ENCODE peak calls at places on chromosome 11, in eight cellular contexts. One of them, this sample, is unnamed.

GRCh38 chr11:73172992-73173656 is 31.0 kb upstream of the FCHSD2 start:
- DNase-seq in activated naive CD4-positive, alpha-beta T cell treated with Interleukin-2 at 50 U/mL for 16 hours: no peak
- DNase-seq in stimulated activated CD8-positive, alpha-beta memory T cell treated with anti-CD3 and anti-CD28 coated beads, Interleukin-12 subunit alpha, Interleukin-12 subunit beta, amount 100 ng/mL, for 4 hours: no peak
- DNase-seq in WTC11: no peak
- DNase-seq in iPS DF 19.7: no peak
- DNase-seq in sigmoid colon: peak
- DNase-seq in hepatic stellate cell: no peak
- DNase-seq in RWPE1: no peak
- DNase-seq in this sample: no peak

GRCh38 chr11:37695283-37695682 is 1097.2 kb upstream of the RAG2 start:
- DNase-seq in activated naive CD4-positive, alpha-beta T cell treated with Interleukin-2 at 50 U/mL for 16 hours: no peak
- DNase-seq in stimulated activated CD8-positive, alpha-beta memory T cell treated with anti-CD3 and anti-CD28 coated beads, Interleukin-12 subunit alpha, Interleukin-12 subunit beta, amount 100 ng/mL, for 4 hours: no peak
- DNase-seq in WTC11: no peak
- DNase-seq in iPS DF 19.7: no peak
- DNase-seq in sigmoid colon: no peak
- DNase-seq in hepatic stellate cell: no peak
- DNase-seq in RWPE1: no peak
- DNase-seq in this sample: no peak

GRCh38 chr11:74777877-74778276 is 29.2 kb downstream of the RNF169 start:
- DNase-seq in activated naive CD4-positive, alpha-beta T cell treated with Interleukin-2 at 50 U/mL for 16 hours: no peak
- DNase-seq in stimulated activated CD8-positive, alpha-beta memory T cell treated with anti-CD3 and anti-CD28 coated beads, Interleukin-12 subunit alpha, Interleukin-12 subunit beta, amount 100 ng/mL, for 4 hours: no peak
- DNase-seq in WTC11: no peak
- DNase-seq in iPS DF 19.7: no peak
- DNase-seq in sigmoid colon: no peak
- DNase-seq in hepatic stellate cell: no peak
- DNase-seq in RWPE1: no peak
- DNase-seq in this sample: no peak

GRCh38 chr11:101949846-101950245 is 33.5 kb upstream of the ANGPTL5 start:
- DNase-seq in activated naive CD4-positive, alpha-beta T cell treated with Interleukin-2 at 50 U/mL for 16 hours: no peak
- DNase-seq in stimulated activated CD8-positive, alpha-beta memory T cell treated with anti-CD3 and anti-CD28 coated beads, Interleukin-12 subunit alpha, Interleukin-12 subunit beta, amount 100 ng/mL, for 4 hours: no peak
- DNase-seq in WTC11: no peak
- DNase-seq in iPS DF 19.7: no peak
- DNase-seq in sigmoid colon: no peak
- DNase-seq in hepatic stellate cell: no peak
- DNase-seq in RWPE1: no peak
- DNase-seq in this sample: no peak

GRCh38 chr11:20367313-20367948 is 3.9 kb downstream of the HTATIP2 start:
- DNase-seq in activated naive CD4-positive, alpha-beta T cell treated with Interleukin-2 at 50 U/mL for 16 hours: peak
- DNase-seq in stimulated activated CD8-positive, alpha-beta memory T cell treated with anti-CD3 and anti-CD28 coated beads, Interleukin-12 subunit alpha, Interleukin-12 subunit beta, amount 100 ng/mL, for 4 hours: peak
- DNase-seq in WTC11: no peak
- DNase-seq in iPS DF 19.7: no peak
- DNase-seq in sigmoid colon: peak
- DNase-seq in hepatic stellate cell: peak
- DNase-seq in RWPE1: peak
- DNase-seq in this sample: peak

GRCh38 chr11:11521306-11522002 is 100.4 kb downstream of the GALNT18 start:
- DNase-seq in activated naive CD4-positive, alpha-beta T cell treated with Interleukin-2 at 50 U/mL for 16 hours: no peak
- DNase-seq in stimulated activated CD8-positive, alpha-beta memory T cell treated with anti-CD3 and anti-CD28 coated beads, Interleukin-12 subunit alpha, Interleukin-12 subunit beta, amount 100 ng/mL, for 4 hours: no peak
- DNase-seq in WTC11: no peak
- DNase-seq in iPS DF 19.7: no peak
- DNase-seq in sigmoid colon: no peak
- DNase-seq in hepatic stellate cell: no peak
- DNase-seq in RWPE1: no peak
- DNase-seq in this sample: no peak

GRCh38 chr11:35237860-35238715 is 99.1 kb downstream of the CD44 start:
- DNase-seq in activated naive CD4-positive, alpha-beta T cell treated with Interleukin-2 at 50 U/mL for 16 hours: peak
- DNase-seq in stimulated activated CD8-positive, alpha-beta memory T cell treated with anti-CD3 and anti-CD28 coated beads, Interleukin-12 subunit alpha, Interleukin-12 subunit beta, amount 100 ng/mL, for 4 hours: no peak
- DNase-seq in WTC11: peak
- DNase-seq in iPS DF 19.7: peak
- DNase-seq in sigmoid colon: no peak
- DNase-seq in hepatic stellate cell: no peak
- DNase-seq in RWPE1: peak
- DNase-seq in this sample: no peak

GRCh38 chr11:114318361-114318760 is 22.2 kb downstream of the NNMT start:
- DNase-seq in activated naive CD4-positive, alpha-beta T cell treated with Interleukin-2 at 50 U/mL for 16 hours: no peak
- DNase-seq in stimulated activated CD8-positive, alpha-beta memory T cell treated with anti-CD3 and anti-CD28 coated beads, Interleukin-12 subunit alpha, Interleukin-12 subunit beta, amount 100 ng/mL, for 4 hours: no peak
- DNase-seq in WTC11: no peak
- DNase-seq in iPS DF 19.7: no peak
- DNase-seq in sigmoid colon: no peak
- DNase-seq in hepatic stellate cell: no peak
- DNase-seq in RWPE1: no peak
- DNase-seq in this sample: no peak

GRCh38 chr11:74417379-74417804 is 19.2 kb upstream of the PGM2L1 start:
- DNase-seq in activated naive CD4-positive, alpha-beta T cell treated with Interleukin-2 at 50 U/mL for 16 hours: no peak
- DNase-seq in stimulated activated CD8-positive, alpha-beta memory T cell treated with anti-CD3 and anti-CD28 coated beads, Interleukin-12 subunit alpha, Interleukin-12 subunit beta, amount 100 ng/mL, for 4 hours: no peak
- DNase-seq in WTC11: no peak
- DNase-seq in iPS DF 19.7: no peak
- DNase-seq in sigmoid colon: no peak
- DNase-seq in hepatic stellate cell: no peak
- DNase-seq in RWPE1: peak
- DNase-seq in this sample: no peak

GRCh38 chr11:64809781-64810241 is 540 bp downstream of the MEN1 start:
- DNase-seq in activated naive CD4-positive, alpha-beta T cell treated with Interleukin-2 at 50 U/mL for 16 hours: peak
- DNase-seq in stimulated activated CD8-positive, alpha-beta memory T cell treated with anti-CD3 and anti-CD28 coated beads, Interleukin-12 subunit alpha, Interleukin-12 subunit beta, amount 100 ng/mL, for 4 hours: no peak
- DNase-seq in WTC11: peak
- DNase-seq in iPS DF 19.7: no peak
- DNase-seq in sigmoid colon: no peak
- DNase-seq in hepatic stellate cell: peak
- DNase-seq in RWPE1: peak
- DNase-seq in this sample: peak

GRCh38 chr11:117759305-117759704 is 37.7 kb downstream of the DSCAML1 start:
- DNase-seq in activated naive CD4-positive, alpha-beta T cell treated with Interleukin-2 at 50 U/mL for 16 hours: no peak
- DNase-seq in stimulated activated CD8-positive, alpha-beta memory T cell treated with anti-CD3 and anti-CD28 coated beads, Interleukin-12 subunit alpha, Interleukin-12 subunit beta, amount 100 ng/mL, for 4 hours: no peak
- DNase-seq in WTC11: peak
- DNase-seq in iPS DF 19.7: no peak
- DNase-seq in sigmoid colon: no peak
- DNase-seq in hepatic stellate cell: no peak
- DNase-seq in RWPE1: no peak
- DNase-seq in this sample: no peak

GRCh38 chr11:31995525-31996123 is 95.2 kb upstream of the RCN1 start:
- DNase-seq in activated naive CD4-positive, alpha-beta T cell treated with Interleukin-2 at 50 U/mL for 16 hours: peak
- DNase-seq in stimulated activated CD8-positive, alpha-beta memory T cell treated with anti-CD3 and anti-CD28 coated beads, Interleukin-12 subunit alpha, Interleukin-12 subunit beta, amount 100 ng/mL, for 4 hours: no peak
- DNase-seq in WTC11: no peak
- DNase-seq in iPS DF 19.7: no peak
- DNase-seq in sigmoid colon: no peak
- DNase-seq in hepatic stellate cell: no peak
- DNase-seq in RWPE1: no peak
- DNase-seq in this sample: no peak

GRCh38 chr11:4068962-4069361 is 25.6 kb upstream of the RRM1 start:
- DNase-seq in activated naive CD4-positive, alpha-beta T cell treated with Interleukin-2 at 50 U/mL for 16 hours: no peak
- DNase-seq in stimulated activated CD8-positive, alpha-beta memory T cell treated with anti-CD3 and anti-CD28 coated beads, Interleukin-12 subunit alpha, Interleukin-12 subunit beta, amount 100 ng/mL, for 4 hours: no peak
- DNase-seq in WTC11: no peak
- DNase-seq in iPS DF 19.7: no peak
- DNase-seq in sigmoid colon: no peak
- DNase-seq in hepatic stellate cell: no peak
- DNase-seq in RWPE1: no peak
- DNase-seq in this sample: no peak

GRCh38 chr11:123062892-123063395 is 1.0 kb upstream of the HSPA8 start:
- DNase-seq in activated naive CD4-positive, alpha-beta T cell treated with Interleukin-2 at 50 U/mL for 16 hours: no peak
- DNase-seq in stimulated activated CD8-positive, alpha-beta memory T cell treated with anti-CD3 and anti-CD28 coated beads, Interleukin-12 subunit alpha, Interleukin-12 subunit beta, amount 100 ng/mL, for 4 hours: no peak
- DNase-seq in WTC11: no peak
- DNase-seq in iPS DF 19.7: no peak
- DNase-seq in sigmoid colon: no peak
- DNase-seq in hepatic stellate cell: peak
- DNase-seq in RWPE1: no peak
- DNase-seq in this sample: peak

GRCh38 chr11:67052891-67053290 is 3.8 kb upstream of the RHOD start:
- DNase-seq in activated naive CD4-positive, alpha-beta T cell treated with Interleukin-2 at 50 U/mL for 16 hours: no peak
- DNase-seq in stimulated activated CD8-positive, alpha-beta memory T cell treated with anti-CD3 and anti-CD28 coated beads, Interleukin-12 subunit alpha, Interleukin-12 subunit beta, amount 100 ng/mL, for 4 hours: no peak
- DNase-seq in WTC11: no peak
- DNase-seq in iPS DF 19.7: no peak
- DNase-seq in sigmoid colon: no peak
- DNase-seq in hepatic stellate cell: no peak
- DNase-seq in RWPE1: no peak
- DNase-seq in this sample: no peak

GRCh38 chr11:63682045-63682915 is 980 bp downstream of the RTN3 start:
- DNase-seq in activated naive CD4-positive, alpha-beta T cell treated with Interleukin-2 at 50 U/mL for 16 hours: peak
- DNase-seq in stimulated activated CD8-positive, alpha-beta memory T cell treated with anti-CD3 and anti-CD28 coated beads, Interleukin-12 subunit alpha, Interleukin-12 subunit beta, amount 100 ng/mL, for 4 hours: no peak
- DNase-seq in WTC11: no peak
- DNase-seq in iPS DF 19.7: peak
- DNase-seq in sigmoid colon: peak
- DNase-seq in hepatic stellate cell: peak
- DNase-seq in RWPE1: peak
- DNase-seq in this sample: peak

GRCh38 chr11:1390603-1391164 is 950 bp downstream of the BRSK2 start:
- DNase-seq in activated naive CD4-positive, alpha-beta T cell treated with Interleukin-2 at 50 U/mL for 16 hours: no peak
- DNase-seq in stimulated activated CD8-positive, alpha-beta memory T cell treated with anti-CD3 and anti-CD28 coated beads, Interleukin-12 subunit alpha, Interleukin-12 subunit beta, amount 100 ng/mL, for 4 hours: no peak
- DNase-seq in WTC11: peak
- DNase-seq in iPS DF 19.7: no peak
- DNase-seq in sigmoid colon: no peak
- DNase-seq in hepatic stellate cell: no peak
- DNase-seq in RWPE1: no peak
- DNase-seq in this sample: no peak

GRCh38 chr11:61871158-61871597 is 20.2 kb downstream of the FADS3 start:
- DNase-seq in activated naive CD4-positive, alpha-beta T cell treated with Interleukin-2 at 50 U/mL for 16 hours: peak
- DNase-seq in stimulated activated CD8-positive, alpha-beta memory T cell treated with anti-CD3 and anti-CD28 coated beads, Interleukin-12 subunit alpha, Interleukin-12 subunit beta, amount 100 ng/mL, for 4 hours: peak
- DNase-seq in WTC11: peak
- DNase-seq in iPS DF 19.7: peak
- DNase-seq in sigmoid colon: peak
- DNase-seq in hepatic stellate cell: peak
- DNase-seq in RWPE1: peak
- DNase-seq in this sample: peak

GRCh38 chr11:100683107-100683506 is 4.0 kb upstream of the ARHGAP42 start:
- DNase-seq in activated naive CD4-positive, alpha-beta T cell treated with Interleukin-2 at 50 U/mL for 16 hours: no peak
- DNase-seq in stimulated activated CD8-positive, alpha-beta memory T cell treated with anti-CD3 and anti-CD28 coated beads, Interleukin-12 subunit alpha, Interleukin-12 subunit beta, amount 100 ng/mL, for 4 hours: no peak
- DNase-seq in WTC11: no peak
- DNase-seq in iPS DF 19.7: no peak
- DNase-seq in sigmoid colon: no peak
- DNase-seq in hepatic stellate cell: no peak
- DNase-seq in RWPE1: no peak
- DNase-seq in this sample: no peak

GRCh38 chr11:130882138-130882551 is 34.1 kb downstream of the SNX19 start:
- DNase-seq in activated naive CD4-positive, alpha-beta T cell treated with Interleukin-2 at 50 U/mL for 16 hours: no peak
- DNase-seq in stimulated activated CD8-positive, alpha-beta memory T cell treated with anti-CD3 and anti-CD28 coated beads, Interleukin-12 subunit alpha, Interleukin-12 subunit beta, amount 100 ng/mL, for 4 hours: no peak
- DNase-seq in WTC11: no peak
- DNase-seq in iPS DF 19.7: no peak
- DNase-seq in sigmoid colon: no peak
- DNase-seq in hepatic stellate cell: no peak
- DNase-seq in RWPE1: no peak
- DNase-seq in this sample: no peak

GRCh38 chr11:3225826-3226750 is 6.1 kb downstream of the MRGPRE start:
- DNase-seq in activated naive CD4-positive, alpha-beta T cell treated with Interleukin-2 at 50 U/mL for 16 hours: no peak
- DNase-seq in stimulated activated CD8-positive, alpha-beta memory T cell treated with anti-CD3 and anti-CD28 coated beads, Interleukin-12 subunit alpha, Interleukin-12 subunit beta, amount 100 ng/mL, for 4 hours: no peak
- DNase-seq in WTC11: no peak
- DNase-seq in iPS DF 19.7: no peak
- DNase-seq in sigmoid colon: no peak
- DNase-seq in hepatic stellate cell: no peak
- DNase-seq in RWPE1: no peak
- DNase-seq in this sample: peak

GRCh38 chr11:62569611-62570010 is 4.1 kb downstream of the EEF1G start:
- DNase-seq in activated naive CD4-positive, alpha-beta T cell treated with Interleukin-2 at 50 U/mL for 16 hours: no peak
- DNase-seq in stimulated activated CD8-positive, alpha-beta memory T cell treated with anti-CD3 and anti-CD28 coated beads, Interleukin-12 subunit alpha, Interleukin-12 subunit beta, amount 100 ng/mL, for 4 hours: no peak
- DNase-seq in WTC11: no peak
- DNase-seq in iPS DF 19.7: no peak
- DNase-seq in sigmoid colon: no peak
- DNase-seq in hepatic stellate cell: no peak
- DNase-seq in RWPE1: no peak
- DNase-seq in this sample: no peak

GRCh38 chr11:22466809-22467208 is 128.6 kb downstream of the SLC17A6 start:
- DNase-seq in activated naive CD4-positive, alpha-beta T cell treated with Interleukin-2 at 50 U/mL for 16 hours: no peak
- DNase-seq in stimulated activated CD8-positive, alpha-beta memory T cell treated with anti-CD3 and anti-CD28 coated beads, Interleukin-12 subunit alpha, Interleukin-12 subunit beta, amount 100 ng/mL, for 4 hours: no peak
- DNase-seq in WTC11: no peak
- DNase-seq in iPS DF 19.7: no peak
- DNase-seq in sigmoid colon: no peak
- DNase-seq in hepatic stellate cell: no peak
- DNase-seq in RWPE1: peak
- DNase-seq in this sample: peak